ENCODE peak calls at places on chromosomes 5 and 9, in eight cellular contexts. D is lower lobe of right lung, A is psoas muscle, C is H1, U is tibial artery, L is dorsolateral prefrontal cortex, T is left ventricle myocardium inferior, M is prostate gland. W is an unnamed sample.
A peak's percentile ranks its signal among the peaks of the same experiment; 100 is the strongest.

GRCh38 chr5:146878471-146879172 is at the start of gene PPP2R2B:
- DNase-seq in D (peak; percentile 53), A (peak; percentile 43), C (no peak), U (peak; percentile 83), L (peak; percentile 83), T (peak; percentile 20), M (no peak), W (peak; percentile 26)

GRCh38 chr5:40206030-40206429 is 473.7 kb upstream of the PTGER4 start:
- DNase-seq in D (no peak), A (no peak), C (no peak), U (no peak), L (no peak), T (no peak), M (no peak), W (no peak)

GRCh38 chr5:6736106-6736505 is 22.9 kb downstream of the TENT4A start:
- DNase-seq in D (no peak), A (no peak), C (no peak), U (no peak), L (no peak), T (no peak), M (no peak), W (no peak)

GRCh38 chr9:113634597-113635515 is 171.3 kb downstream of the RGS3 start:
- DNase-seq in D (no peak), A (no peak), C (no peak), U (peak; percentile 40), L (no peak), T (no peak), M (no peak), W (no peak)

GRCh38 chr9:69605406-69605805 is 66.8 kb downstream of the APBA1 start:
- DNase-seq in D (no peak), A (no peak), C (no peak), U (no peak), L (no peak), T (no peak), M (no peak), W (no peak)

GRCh38 chr5:167688731-167689130 is 602.7 kb upstream of the WWC1 start:
- DNase-seq in D (no peak), A (no peak), C (no peak), U (no peak), L (no peak), T (no peak), M (no peak), W (no peak)

GRCh38 chr5:174553556-174553955 is 170.8 kb upstream of the MSX2 start:
- DNase-seq in D (no peak), A (peak; percentile 58), C (no peak), U (peak; percentile 95), L (no peak), T (no peak), M (no peak), W (no peak)

GRCh38 chr9:24899463-24899862 is 353.8 kb upstream of the IZUMO3 start:
- DNase-seq in D (no peak), A (no peak), C (no peak), U (no peak), L (no peak), T (no peak), M (no peak), W (no peak)

GRCh38 chr5:180396931-180397330 is 43.8 kb upstream of the GFPT2 start:
- DNase-seq in D (no peak), A (no peak), C (no peak), U (peak; percentile 45), L (no peak), T (no peak), M (no peak), W (no peak)

GRCh38 chr5:172455511-172456061 is 1.3 kb upstream of the SH3PXD2B start:
- DNase-seq in D (no peak), A (no peak), C (peak; percentile 54), U (peak; percentile 83), L (no peak), T (no peak), M (no peak), W (no peak)

GRCh38 chr9:124188331-124189110 is 69.2 kb upstream of the NEK6 start:
- DNase-seq in D (no peak), A (no peak), C (peak; percentile 37), U (no peak), L (no peak), T (no peak), M (no peak), W (no peak)

GRCh38 chr9:2597483-2597882 is 24.1 kb upstream of the VLDLR start:
- DNase-seq in D (no peak), A (no peak), C (no peak), U (no peak), L (no peak), T (no peak), M (no peak), W (no peak)

GRCh38 chr9:129587487-129588262 is 33.2 kb downstream of the C9orf50 start:
- DNase-seq in D (no peak), A (peak; percentile 77), C (no peak), U (no peak), L (no peak), T (no peak), M (no peak), W (no peak)

GRCh38 chr9:110592075-110592830 is 12.7 kb upstream of the SVEP1 start:
- DNase-seq in D (no peak), A (no peak), C (no peak), U (no peak), L (no peak), T (no peak), M (no peak), W (no peak)

GRCh38 chr5:176922817-176923216 is 23.7 kb upstream of the HK3 start:
- DNase-seq in D (no peak), A (no peak), C (no peak), U (no peak), L (no peak), T (no peak), M (no peak), W (no peak)

GRCh38 chr5:75524071-75524470 is 12.4 kb downstream of the POLK start:
- DNase-seq in D (no peak), A (no peak), C (no peak), U (no peak), L (no peak), T (no peak), M (no peak), W (no peak)

GRCh38 chr5:149149942-149150341 is 8.6 kb downstream of the ABLIM3 start:
- DNase-seq in D (no peak), A (no peak), C (no peak), U (no peak), L (no peak), T (no peak), M (no peak), W (no peak)

GRCh38 chr5:110092955-110093785 is 403.4 kb downstream of the MAN2A1 start:
- DNase-seq in D (no peak), A (no peak), C (no peak), U (no peak), L (no peak), T (no peak), M (no peak), W (no peak)

DNA sequence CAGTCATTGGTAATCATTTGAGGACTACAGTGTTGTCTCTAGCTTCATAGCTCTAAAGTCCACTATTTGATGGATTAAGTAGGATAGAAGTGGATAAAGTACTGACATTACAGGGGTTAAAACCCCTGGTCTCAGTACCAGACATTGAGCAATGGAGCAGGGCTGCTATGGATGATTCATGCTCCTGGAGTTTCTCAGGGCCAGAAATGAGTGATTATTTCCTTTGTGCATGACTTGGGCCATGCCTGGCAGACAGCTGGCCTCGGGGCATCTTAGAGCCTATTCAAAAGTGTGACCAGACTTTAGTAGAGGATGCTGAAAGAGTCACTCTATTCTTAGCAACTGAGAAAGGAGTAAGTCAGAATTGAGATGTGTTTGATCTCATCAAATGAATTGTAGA is 350.7 kb upstream of the TLE4 start:
- DNase-seq in D (no peak), A (no peak), C (no peak), U (no peak), L (no peak), T (no peak), M (no peak), W (no peak)
- H3K27ac ChIP-seq in D (no peak overlapping the region), A (no peak overlapping the region), C (no peak overlapping the region), U (no peak overlapping the region), L (no peak overlapping the region), T (no peak overlapping the region), M (no peak overlapping the region), W (no peak overlapping the region)

GRCh38 chr5:526456-527088 is 2.3 kb upstream of the SLC9A3 start:
- DNase-seq in D (peak; percentile 14), A (no peak), C (no peak), U (no peak), L (no peak), T (no peak), M (no peak), W (no peak)
- H3K27me3 ChIP-seq in D (peaks cover 90% of the 10 kb centered on the region), A (peaks cover 28% of the 10 kb centered on the region), C (peaks cover 80% of the 10 kb centered on the region), U (peaks cover 97% of the 10 kb centered on the region), L (peaks cover 55% of the 10 kb centered on the region), T (peaks cover 100% of the 10 kb centered on the region), M (peaks cover 48% of the 10 kb centered on the region), W (peaks cover 72% of the 10 kb centered on the region)

GRCh38 chr5:59543826-59544442 is 349.6 kb downstream of the PDE4D start:
- DNase-seq in D (no peak), A (peak; percentile 59), C (no peak), U (no peak), L (no peak), T (no peak), M (peak; percentile 23), W (no peak)
- TF ChIP-seq CTCF in D (no peak), A (no peak), C (no peak), U (no peak), L (no peak), T (no peak), M (no peak), W (no peak)

GRCh38 chr9:19117039-19117716 is 10.1 kb downstream of the PLIN2 start:
- DNase-seq in D (no peak), A (no peak), C (no peak), U (no peak), L (no peak), T (no peak), M (no peak), W (no peak)

GRCh38 chr9:19116391-19116790 is 10.9 kb downstream of the PLIN2 start:
- DNase-seq in D (no peak), A (peak; percentile 91), C (no peak), U (no peak), L (no peak), T (peak; percentile 60), M (no peak), W (no peak)

GRCh38 chr9:19113964-19114679 is 11.4 kb upstream of the HAUS6 start:
- DNase-seq in D (no peak), A (no peak), C (no peak), U (no peak), L (no peak), T (no peak), M (no peak), W (no peak)

GRCh38 chr9:19119241-19119640 is 8.1 kb downstream of the PLIN2 start:
- DNase-seq in D (no peak), A (no peak), C (no peak), U (no peak), L (no peak), T (no peak), M (no peak), W (no peak)

GRCh38 chr9:19114680-19115270 is 12.1 kb upstream of the HAUS6 start:
- DNase-seq in D (no peak), A (no peak), C (no peak), U (no peak), L (no peak), T (no peak), M (no peak), W (no peak)
- H3K27ac ChIP-seq in D (no peak overlapping the region), A (peak overlapping the region; percentile 100), C (no peak overlapping the region), U (no peak overlapping the region), L (no peak overlapping the region), T (no peak overlapping the region), M (no peak overlapping the region), W (no peak overlapping the region)

W was measured in CD4-positive, alpha-beta T cell.